ENCODE peak calls at places on chromosomes 1 and 21, in seven cellular contexts. L is iris pigment epithelial cell, K is NCI-H1694 treated with DMSO at 0.1 percent for 48 hours, G is ELR, M is Calu3, E is cortex of kidney, T is lower lobe of right lung. F is an unnamed sample.
A peak's percentile ranks its signal among the peaks of the same experiment; 100 is the strongest.

GRCh38 chr1:244599937-244600350 is 53.0 kb upstream of the DESI2 start:
- DNase-seq in T (no peak), K (no peak), G (peak; percentile 98), L (peak; percentile 98), E (no peak), M (peak; percentile 64), F (peak; percentile 93)

GRCh38 chr1:167943541-167943940 is 6.7 kb upstream of the MPC2 start:
- DNase-seq in G (peak; percentile 20), T (no peak), M (no peak), L (peak; percentile 21), E (no peak), K (no peak), F (no peak)

GRCh38 chr1:74468982-74469603 is 43.3 kb downstream of the LRRC53 start:
- DNase-seq in L (peak; percentile 38), G (peak; percentile 57), K (peak; percentile 73), E (no peak), T (no peak), M (no peak), F (peak; percentile 18)

GRCh38 chr1:112247036-112247597 is 148.9 kb upstream of the CTTNBP2NL start:
- DNase-seq in E (no peak), G (no peak), M (no peak), K (peak; percentile 28), L (no peak), T (no peak), F (no peak)

GRCh38 chr21:17438642-17439041 is 74.2 kb upstream of the CXADR start:
- DNase-seq in M (no peak), L (no peak), K (no peak), T (no peak), E (no peak), G (no peak), F (no peak)

GRCh38 chr1:244386595-244386994 is 65.1 kb downstream of the ADSS2 start:
- DNase-seq in T (no peak), E (no peak), M (no peak), K (no peak), L (no peak), G (no peak), F (no peak)

GRCh38 chr1:230308821-230309220 is 117.3 kb downstream of the PGBD5 start:
- DNase-seq in T (no peak), L (no peak), E (no peak), G (no peak), M (no peak), K (no peak), F (no peak)

GRCh38 chr1:151416231-151416630 is 16.9 kb downstream of the PSMB4 start:
- DNase-seq in K (no peak), M (no peak), E (no peak), T (no peak), G (peak; percentile 60), L (peak; percentile 89), F (peak; percentile 74)

GRCh38 chr1:58627221-58627620 is 50.2 kb upstream of the TACSTD2 start:
- DNase-seq in K (no peak), M (no peak), L (no peak), E (no peak), T (no peak), G (peak; percentile 9), F (no peak)

GRCh38 chr1:67618285-67619018 is 66.5 kb upstream of the GADD45A start:
- DNase-seq in T (no peak), K (no peak), M (no peak), E (no peak), G (peak; percentile 90), L (peak; percentile 99), F (peak; percentile 74)

GRCh38 chr1:237910834-237911233 is 20.1 kb upstream of the ZP4 start:
- DNase-seq in L (no peak), E (no peak), M (no peak), K (no peak), T (no peak), G (no peak), F (no peak)

GRCh38 chr1:9652379-9653194 is 1.1 kb downstream of the PIK3CD start:
- DNase-seq in T (peak; percentile 70), K (no peak), L (peak; percentile 54), G (peak; percentile 46), M (no peak), E (no peak), F (no peak)

GRCh38 chr1:101567582-101568189 is 330.9 kb downstream of the S1PR1 start:
- DNase-seq in M (peak; percentile 33), E (no peak), L (peak; percentile 25), G (peak; percentile 57), K (peak; percentile 1), T (peak; percentile 48), F (no peak)

GRCh38 chr21:44878053-44878982 is 4.8 kb upstream of the PTTG1IP start:
- DNase-seq in E (no peak), T (no peak), L (peak; percentile 73), K (no peak), G (no peak), M (no peak), F (no peak)

GRCh38 chr1:224640587-224640986 is 24.5 kb downstream of the CNIH3 start:
- DNase-seq in G (no peak), L (no peak), M (no peak), E (no peak), T (no peak), K (no peak), F (no peak)

GRCh38 chr1:58515794-58516401 is 30.6 kb downstream of the OMA1 start:
- DNase-seq in G (peak; percentile 85), L (peak; percentile 71), K (peak; percentile 83), M (peak; percentile 39), E (no peak), T (no peak), F (peak; percentile 68)

GRCh38 chr1:117627562-117628165 is 21.8 kb downstream of the TENT5C start:
- DNase-seq in K (no peak), M (no peak), L (no peak), E (no peak), G (no peak), T (peak; percentile 68), F (no peak)

GRCh38 chr1:7380712-7381111 is 390.4 kb upstream of the VAMP3 start:
- DNase-seq in E (no peak), M (no peak), T (no peak), G (no peak), L (no peak), K (no peak), F (no peak)

GRCh38 chr1:244349581-244350001 is 102.1 kb downstream of the ADSS2 start:
- DNase-seq in M (no peak), K (no peak), L (peak; percentile 62), G (peak; percentile 64), T (no peak), E (no peak), F (peak; percentile 39)

GRCh38 chr1:181179279-181179979 is 90.9 kb downstream of the IER5 start:
- DNase-seq in L (no peak), K (no peak), M (no peak), T (no peak), E (no peak), G (no peak), F (no peak)

GRCh38 chr1:55039342-55040082 is at the start of gene PCSK9:
- DNase-seq in G (no peak), L (peak; percentile 59), T (peak; percentile 71), M (peak; percentile 77), K (no peak), E (no peak), F (no peak)

F was measured in HFFc6.